ENCODE peak calls at places on chromosomes 16 and 17, in eight cellular contexts. One of them, this sample, is unnamed.

GRCh38 chr17:59565959-59566324 is 532 bp downstream of the DHX40 start:
- DNase-seq in dorsolateral prefrontal cortex: peak
- DNase-seq in body of pancreas: peak
- DNase-seq in glutamatergic neuron: peak
- DNase-seq in A549: peak
- DNase-seq in suprapubic skin: no peak
- DNase-seq in bronchial epithelial cell: peak
- DNase-seq in H9: peak
- DNase-seq in this sample: no peak

GRCh38 chr16:49061315-49061714 is 220.3 kb downstream of the CBLN1 start:
- DNase-seq in dorsolateral prefrontal cortex: no peak
- DNase-seq in bronchial epithelial cell: no peak
- DNase-seq in A549: no peak
- DNase-seq in glutamatergic neuron: no peak
- DNase-seq in H9: no peak
- DNase-seq in suprapubic skin: no peak
- DNase-seq in body of pancreas: no peak
- DNase-seq in this sample: no peak

GRCh38 chr16:78609542-78610253 is 510.2 kb downstream of the WWOX start:
- DNase-seq in body of pancreas: no peak
- DNase-seq in bronchial epithelial cell: no peak
- DNase-seq in glutamatergic neuron: no peak
- DNase-seq in H9: no peak
- DNase-seq in A549: no peak
- DNase-seq in dorsolateral prefrontal cortex: no peak
- DNase-seq in suprapubic skin: no peak
- DNase-seq in this sample: no peak

GRCh38 chr17:72726936-72727335 is 365.6 kb downstream of the SLC39A11 start:
- DNase-seq in body of pancreas: no peak
- DNase-seq in dorsolateral prefrontal cortex: no peak
- DNase-seq in bronchial epithelial cell: peak
- DNase-seq in glutamatergic neuron: no peak
- DNase-seq in suprapubic skin: no peak
- DNase-seq in H9: no peak
- DNase-seq in A549: no peak
- DNase-seq in this sample: no peak

GRCh38 chr16:28974007-28974436 is 556 bp upstream of the SPNS1 start:
- DNase-seq in H9: peak
- DNase-seq in dorsolateral prefrontal cortex: peak
- DNase-seq in body of pancreas: peak
- DNase-seq in bronchial epithelial cell: peak
- DNase-seq in glutamatergic neuron: peak
- DNase-seq in suprapubic skin: no peak
- DNase-seq in A549: peak
- DNase-seq in this sample: peak

GRCh38 chr17:61149862-61150362 is 249.7 kb upstream of the TBX2 start:
- DNase-seq in A549: no peak
- DNase-seq in suprapubic skin: no peak
- DNase-seq in bronchial epithelial cell: no peak
- DNase-seq in dorsolateral prefrontal cortex: no peak
- DNase-seq in body of pancreas: no peak
- DNase-seq in glutamatergic neuron: no peak
- DNase-seq in H9: no peak
- DNase-seq in this sample: no peak

GRCh38 chr17:36501351-36501750 is 14.9 kb downstream of the ZNHIT3 start:
- DNase-seq in glutamatergic neuron: no peak
- DNase-seq in suprapubic skin: no peak
- DNase-seq in body of pancreas: no peak
- DNase-seq in A549: no peak
- DNase-seq in H9: peak
- DNase-seq in dorsolateral prefrontal cortex: no peak
- DNase-seq in bronchial epithelial cell: no peak
- DNase-seq in this sample: no peak

GRCh38 chr17:64216385-64217248 is 46.4 kb downstream of the TEX2 start:
- DNase-seq in A549: no peak
- DNase-seq in body of pancreas: peak
- DNase-seq in dorsolateral prefrontal cortex: no peak
- DNase-seq in H9: peak
- DNase-seq in suprapubic skin: no peak
- DNase-seq in bronchial epithelial cell: no peak
- DNase-seq in glutamatergic neuron: no peak
- DNase-seq in this sample: no peak

GRCh38 chr16:48231675-48232214 is 12.4 kb upstream of the LONP2 start:
- DNase-seq in dorsolateral prefrontal cortex: no peak
- DNase-seq in body of pancreas: peak
- DNase-seq in glutamatergic neuron: peak
- DNase-seq in A549: peak
- DNase-seq in bronchial epithelial cell: no peak
- DNase-seq in suprapubic skin: no peak
- DNase-seq in H9: peak
- DNase-seq in this sample: no peak

GRCh38 chr17:21357281-21357680 is 18.9 kb upstream of the KCNJ12 start:
- DNase-seq in body of pancreas: no peak
- DNase-seq in suprapubic skin: no peak
- DNase-seq in H9: no peak
- DNase-seq in glutamatergic neuron: no peak
- DNase-seq in A549: no peak
- DNase-seq in dorsolateral prefrontal cortex: no peak
- DNase-seq in bronchial epithelial cell: no peak
- DNase-seq in this sample: no peak

GRCh38 chr17:4449736-4450135 is 16.0 kb downstream of the SPNS3 start:
- DNase-seq in dorsolateral prefrontal cortex: no peak
- DNase-seq in bronchial epithelial cell: no peak
- DNase-seq in suprapubic skin: no peak
- DNase-seq in H9: no peak
- DNase-seq in A549: no peak
- DNase-seq in glutamatergic neuron: no peak
- DNase-seq in body of pancreas: no peak
- DNase-seq in this sample: no peak

GRCh38 chr17:72176516-72176851 is 55.7 kb downstream of the SOX9 start:
- DNase-seq in H9: no peak
- DNase-seq in A549: no peak
- DNase-seq in glutamatergic neuron: no peak
- DNase-seq in dorsolateral prefrontal cortex: no peak
- DNase-seq in suprapubic skin: no peak
- DNase-seq in bronchial epithelial cell: no peak
- DNase-seq in body of pancreas: no peak
- DNase-seq in this sample: no peak

GRCh38 chr16:75491876-75492275 is 3.4 kb downstream of the CHST6 start:
- DNase-seq in dorsolateral prefrontal cortex: peak
- DNase-seq in bronchial epithelial cell: no peak
- DNase-seq in glutamatergic neuron: peak
- DNase-seq in suprapubic skin: no peak
- DNase-seq in A549: peak
- DNase-seq in body of pancreas: no peak
- DNase-seq in H9: peak
- DNase-seq in this sample: no peak

GRCh38 chr16:88378401-88378800 is 4.4 kb upstream of the ZNF469 start:
- DNase-seq in A549: no peak
- DNase-seq in H9: no peak
- DNase-seq in dorsolateral prefrontal cortex: peak
- DNase-seq in glutamatergic neuron: peak
- DNase-seq in suprapubic skin: no peak
- DNase-seq in body of pancreas: no peak
- DNase-seq in bronchial epithelial cell: no peak
- DNase-seq in this sample: no peak

GRCh38 chr17:81400154-81400938 is 5.1 kb downstream of the BAHCC1 start:
- DNase-seq in suprapubic skin: no peak
- DNase-seq in A549: peak
- DNase-seq in bronchial epithelial cell: no peak
- DNase-seq in body of pancreas: peak
- DNase-seq in glutamatergic neuron: peak
- DNase-seq in dorsolateral prefrontal cortex: no peak
- DNase-seq in H9: peak
- DNase-seq in this sample: no peak
- TF ChIP-seq CTCF in suprapubic skin: no peak
- TF ChIP-seq CTCF in A549: no peak
- TF ChIP-seq CTCF in bronchial epithelial cell: no peak
- TF ChIP-seq CTCF in body of pancreas: no peak
- TF ChIP-seq CTCF in glutamatergic neuron: no peak
- TF ChIP-seq CTCF in dorsolateral prefrontal cortex: no peak
- TF ChIP-seq CTCF in H9: no peak
- TF ChIP-seq CTCF in this sample: no peak

DNA sequence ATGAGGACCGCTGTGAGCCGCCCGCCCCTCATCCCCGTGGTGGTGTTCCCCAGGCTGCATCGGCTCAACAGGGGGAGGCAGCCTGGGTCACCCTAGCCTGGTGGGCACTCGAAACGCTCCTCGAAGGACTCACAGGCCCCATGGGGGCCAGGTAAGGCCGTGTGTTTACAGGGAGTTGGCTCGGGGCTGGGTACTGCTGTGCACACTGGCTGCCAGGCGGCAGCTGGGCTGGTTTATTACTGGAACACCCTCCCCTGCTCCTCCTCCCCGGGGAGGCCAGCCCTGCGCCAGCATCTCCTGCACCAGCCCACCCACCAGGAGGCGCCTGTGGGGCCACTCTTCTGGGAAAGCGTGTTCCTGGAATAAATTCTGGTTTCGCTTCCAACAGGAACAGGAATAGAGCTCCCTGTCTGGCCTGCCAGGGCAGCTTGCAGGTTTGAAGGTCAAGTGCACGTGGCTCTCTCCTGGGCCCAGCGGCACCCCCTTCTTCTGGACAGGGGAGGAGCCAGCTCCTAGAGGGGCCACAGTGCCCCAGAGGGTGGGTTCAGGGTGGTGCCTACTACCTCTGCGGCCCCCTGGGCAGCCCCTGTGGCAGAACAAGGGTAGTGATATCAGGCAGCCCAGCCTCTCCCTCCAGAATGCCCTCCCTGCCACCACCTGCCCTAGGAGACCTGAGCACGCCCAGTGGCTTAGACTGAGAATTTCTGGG is 11.3 kb downstream of the MCRIP1 start:
- DNase-seq in A549: peak
- DNase-seq in body of pancreas: peak
- DNase-seq in H9: peak
- DNase-seq in glutamatergic neuron: peak
- DNase-seq in dorsolateral prefrontal cortex: peak
- DNase-seq in bronchial epithelial cell: peak
- DNase-seq in suprapubic skin: no peak
- DNase-seq in this sample: peak
- TF ChIP-seq CTCF in A549: peak
- TF ChIP-seq CTCF in body of pancreas: peak
- TF ChIP-seq CTCF in H9: peak
- TF ChIP-seq CTCF in glutamatergic neuron: no peak
- TF ChIP-seq CTCF in dorsolateral prefrontal cortex: peak
- TF ChIP-seq CTCF in bronchial epithelial cell: peak
- TF ChIP-seq CTCF in suprapubic skin: peak
- TF ChIP-seq CTCF in this sample: no peak

DNA sequence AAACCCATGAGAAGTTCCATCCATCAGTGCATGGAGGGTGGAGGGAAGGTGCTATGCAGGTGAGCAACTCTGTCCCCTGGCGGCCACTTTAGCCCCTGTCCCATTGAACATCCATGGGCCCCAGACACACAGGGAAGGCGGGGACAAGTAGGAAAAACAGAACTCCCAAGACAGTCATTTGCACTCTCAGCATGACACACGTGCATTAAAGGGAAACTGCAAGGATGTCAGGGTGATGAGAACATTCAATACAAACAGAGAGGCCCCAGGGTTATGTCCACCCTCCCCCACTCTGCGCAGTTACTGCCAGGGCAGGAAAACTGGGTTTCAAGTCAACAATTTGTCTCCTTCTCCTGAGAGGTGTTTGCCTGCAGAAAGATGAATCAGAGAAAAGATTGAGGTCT is 44.0 kb upstream of the AKTIP start:
- DNase-seq in suprapubic skin: no peak
- DNase-seq in A549: peak
- DNase-seq in dorsolateral prefrontal cortex: no peak
- DNase-seq in bronchial epithelial cell: peak
- DNase-seq in H9: peak
- DNase-seq in glutamatergic neuron: no peak
- DNase-seq in body of pancreas: no peak
- DNase-seq in this sample: no peak
- TF ChIP-seq CTCF in suprapubic skin: no peak
- TF ChIP-seq CTCF in A549: no peak
- TF ChIP-seq CTCF in dorsolateral prefrontal cortex: no peak
- TF ChIP-seq CTCF in bronchial epithelial cell: peak
- TF ChIP-seq CTCF in H9: peak
- TF ChIP-seq CTCF in glutamatergic neuron: peak
- TF ChIP-seq CTCF in body of pancreas: no peak
- TF ChIP-seq CTCF in this sample: no peak

GRCh38 chr16:52578829-52579193 is 31.9 kb upstream of the TOX3 start:
- DNase-seq in bronchial epithelial cell: no peak
- DNase-seq in body of pancreas: no peak
- DNase-seq in H9: no peak
- DNase-seq in glutamatergic neuron: no peak
- DNase-seq in dorsolateral prefrontal cortex: no peak
- DNase-seq in A549: no peak
- DNase-seq in suprapubic skin: no peak
- DNase-seq in this sample: no peak

GRCh38 chr16:52578007-52578828 is 31.3 kb upstream of the TOX3 start:
- DNase-seq in body of pancreas: peak
- DNase-seq in glutamatergic neuron: no peak
- DNase-seq in dorsolateral prefrontal cortex: no peak
- DNase-seq in suprapubic skin: no peak
- DNase-seq in bronchial epithelial cell: no peak
- DNase-seq in A549: no peak
- DNase-seq in H9: no peak
- DNase-seq in this sample: no peak

GRCh38 chr16:52580488-52580887 is 33.5 kb upstream of the TOX3 start:
- DNase-seq in H9: no peak
- DNase-seq in suprapubic skin: no peak
- DNase-seq in dorsolateral prefrontal cortex: no peak
- DNase-seq in A549: no peak
- DNase-seq in body of pancreas: no peak
- DNase-seq in glutamatergic neuron: no peak
- DNase-seq in bronchial epithelial cell: no peak
- DNase-seq in this sample: no peak

GRCh38 chr16:52584354-52584840 is 37.5 kb upstream of the TOX3 start:
- DNase-seq in dorsolateral prefrontal cortex: no peak
- DNase-seq in H9: no peak
- DNase-seq in bronchial epithelial cell: no peak
- DNase-seq in body of pancreas: no peak
- DNase-seq in glutamatergic neuron: no peak
- DNase-seq in suprapubic skin: no peak
- DNase-seq in A549: no peak
- DNase-seq in this sample: no peak

GRCh38 chr16:52581530-52581929 is 34.6 kb upstream of the TOX3 start:
- DNase-seq in suprapubic skin: no peak
- DNase-seq in bronchial epithelial cell: no peak
- DNase-seq in A549: no peak
- DNase-seq in dorsolateral prefrontal cortex: no peak
- DNase-seq in body of pancreas: peak
- DNase-seq in glutamatergic neuron: no peak
- DNase-seq in H9: no peak
- DNase-seq in this sample: no peak
- TF ChIP-seq CTCF in suprapubic skin: no peak
- TF ChIP-seq CTCF in bronchial epithelial cell: peak
- TF ChIP-seq CTCF in A549: no peak
- TF ChIP-seq CTCF in dorsolateral prefrontal cortex: no peak
- TF ChIP-seq CTCF in body of pancreas: no peak
- TF ChIP-seq CTCF in glutamatergic neuron: no peak
- TF ChIP-seq CTCF in H9: peak
- TF ChIP-seq CTCF in this sample: no peak

GRCh38 chr17:67689534-67690177 is 28.1 kb upstream of the NOL11 start:
- DNase-seq in glutamatergic neuron: peak
- DNase-seq in bronchial epithelial cell: peak
- DNase-seq in H9: no peak
- DNase-seq in suprapubic skin: no peak
- DNase-seq in body of pancreas: peak
- DNase-seq in dorsolateral prefrontal cortex: no peak
- DNase-seq in A549: peak
- DNase-seq in this sample: no peak
- TF ChIP-seq CTCF in glutamatergic neuron: peak
- TF ChIP-seq CTCF in bronchial epithelial cell: peak
- TF ChIP-seq CTCF in H9: peak
- TF ChIP-seq CTCF in suprapubic skin: peak
- TF ChIP-seq CTCF in body of pancreas: peak
- TF ChIP-seq CTCF in dorsolateral prefrontal cortex: peak
- TF ChIP-seq CTCF in A549: peak
- TF ChIP-seq CTCF in this sample: peak

GRCh38 chr16:27428035-27428785 is 26.2 kb downstream of the IL21R start:
- DNase-seq in glutamatergic neuron: no peak
- DNase-seq in A549: no peak
- DNase-seq in dorsolateral prefrontal cortex: no peak
- DNase-seq in bronchial epithelial cell: no peak
- DNase-seq in body of pancreas: no peak
- DNase-seq in H9: peak
- DNase-seq in suprapubic skin: peak
- DNase-seq in this sample: no peak
- TF ChIP-seq CTCF in glutamatergic neuron: no peak
- TF ChIP-seq CTCF in A549: no peak
- TF ChIP-seq CTCF in dorsolateral prefrontal cortex: no peak
- TF ChIP-seq CTCF in bronchial epithelial cell: peak
- TF ChIP-seq CTCF in body of pancreas: no peak
- TF ChIP-seq CTCF in H9: peak
- TF ChIP-seq CTCF in suprapubic skin: no peak
- TF ChIP-seq CTCF in this sample: no peak

This sample was measured in omental fat pad.